ENCODE peak calls at places on chromosomes 11 and 22, in four cellular contexts. S is ovary, W is PC-3, M is Caco-2. E is an unnamed sample.

GRCh38 chr11:100396281-100396680 is 290.8 kb upstream of the ARHGAP42 start:
- DNase-seq in S (no peak), W (no peak), M (no peak), E (no peak)

GRCh38 chr22:49427341-49427740 is 400.3 kb downstream of the BRD1 start:
- DNase-seq in S (no peak), W (no peak), M (no peak), E (no peak)

GRCh38 chr11:3642071-3642951 is 519 bp upstream of the ART5 start:
- DNase-seq in S (peak; percentile 92), W (peak; percentile 52), M (peak; percentile 92), E (peak; percentile 86)

GRCh38 chr11:125338886-125339811 is 156.9 kb downstream of the FEZ1 start:
- DNase-seq in S (peak; percentile 43), W (no peak), M (no peak), E (no peak)

GRCh38 chr11:116648229-116649174 is 124.3 kb downstream of the BUD13 start:
- DNase-seq in S (no peak), W (no peak), M (no peak), E (no peak)

GRCh38 chr11:101487775-101488174 is 96.0 kb downstream of the TRPC6 start:
- DNase-seq in S (no peak), W (peak; percentile 43), M (no peak), E (no peak)

GRCh38 chr11:60124802-60125432 is 36.5 kb downstream of the MS4A2 start:
- DNase-seq in S (no peak), W (no peak), M (peak; percentile 41), E (no peak)

GRCh38 chr11:130520231-130520630 is 71.8 kb downstream of the ADAMTS15 start:
- DNase-seq in S (no peak), W (no peak), M (no peak), E (peak; percentile 40)

GRCh38 chr11:122229078-122229477 is 113.1 kb upstream of the BLID start:
- DNase-seq in S (no peak), W (no peak), M (no peak), E (no peak)

GRCh38 chr11:97567801-97568200 is 1178.0 kb downstream of the JRKL start:
- DNase-seq in S (no peak), W (no peak), M (no peak), E (no peak)

GRCh38 chr11:74443071-74443864 is 24.1 kb downstream of the KCNE3 start:
- DNase-seq in S (no peak), W (peak; percentile 94), M (no peak), E (no peak)

GRCh38 chr11:61999141-61999975 is 31.9 kb upstream of the FTH1 start:
- DNase-seq in S (no peak), W (no peak), M (no peak), E (no peak)

GRCh38 chr11:94641167-94641761 is 74.1 kb downstream of the PIWIL4 start:
- DNase-seq in S (no peak), W (no peak), M (no peak), E (peak; percentile 27)

GRCh38 chr22:43446881-43447280 is 35.1 kb downstream of the MPPED1 start:
- DNase-seq in S (no peak), W (peak; percentile 26), M (peak; percentile 22), E (no peak)

GRCh38 chr11:79243412-79244174 is 197.2 kb downstream of the TENM4 start:
- DNase-seq in S (peak; percentile 29), W (no peak), M (no peak), E (no peak)

GRCh38 chr11:96241351-96241841 is 101.6 kb downstream of the MAML2 start:
- DNase-seq in S (no peak), W (no peak), M (peak; percentile 52), E (no peak)

GRCh38 chr11:123137496-123138270 is 57.4 kb downstream of the CLMP start:
- DNase-seq in S (peak; percentile 75), W (no peak), M (no peak), E (peak; percentile 80)

GRCh38 chr22:21068681-21069276 is 23.0 kb downstream of the LRRC74B start:
- DNase-seq in S (no peak), W (no peak), M (no peak), E (no peak)

GRCh38 chr11:111089759-111090158 is 155.8 kb upstream of the POU2AF2 start:
- DNase-seq in S (no peak), W (no peak), M (no peak), E (no peak)

GRCh38 chr11:73198677-73199076 is 19.4 kb upstream of the P2RY2 start:
- DNase-seq in S (no peak), W (no peak), M (peak; percentile 81), E (no peak)

GRCh38 chr11:83819936-83820549 is 533.9 kb upstream of the CCDC90B start:
- DNase-seq in S (no peak), W (peak; percentile 80), M (no peak), E (no peak)

GRCh38 chr22:47307812-47308211 is 545.4 kb downstream of the TBC1D22A start:
- DNase-seq in S (no peak), W (no peak), M (no peak), E (no peak)

GRCh38 chr11:88231894-88232482 is 56.7 kb upstream of the RAB38 start:
- DNase-seq in S (no peak), W (peak; percentile 70), M (no peak), E (no peak)

GRCh38 chr22:17944205-17944725 is 80.1 kb downstream of the MICAL3 start:
- DNase-seq in S (no peak), W (no peak), M (no peak), E (no peak)

GRCh38 chr11:123061403-123062157 is at the start of gene HSPA8:
- DNase-seq in S (peak; percentile 72), W (peak; percentile 48), M (peak; percentile 72), E (peak; percentile 73)

GRCh38 chr22:27292542-27293298 is 508.8 kb downstream of the MN1 start:
- DNase-seq in S (no peak), W (no peak), M (no peak), E (no peak)

GRCh38 chr22:45686004-45686403 is 14.4 kb downstream of the ATXN10 start:
- DNase-seq in S (no peak), W (no peak), M (no peak), E (no peak)

GRCh38 chr11:7548659-7549283 is 35.0 kb downstream of the PPFIBP2 start:
- DNase-seq in S (no peak), W (peak; percentile 52), M (peak; percentile 72), E (no peak)

GRCh38 chr11:6210274-6210955 is 5.1 kb downstream of the C11orf42 start:
- DNase-seq in S (no peak), W (no peak), M (no peak), E (no peak)

GRCh38 chr11:130070109-130070828 is 575 bp downstream of the APLP2 start:
- DNase-seq in S (peak; percentile 50), W (peak; percentile 57), M (peak; percentile 61), E (peak; percentile 66)

GRCh38 chr22:36355362-36355761 is 32.4 kb downstream of the MYH9 start:
- DNase-seq in S (no peak), W (no peak), M (no peak), E (no peak)

DNA sequence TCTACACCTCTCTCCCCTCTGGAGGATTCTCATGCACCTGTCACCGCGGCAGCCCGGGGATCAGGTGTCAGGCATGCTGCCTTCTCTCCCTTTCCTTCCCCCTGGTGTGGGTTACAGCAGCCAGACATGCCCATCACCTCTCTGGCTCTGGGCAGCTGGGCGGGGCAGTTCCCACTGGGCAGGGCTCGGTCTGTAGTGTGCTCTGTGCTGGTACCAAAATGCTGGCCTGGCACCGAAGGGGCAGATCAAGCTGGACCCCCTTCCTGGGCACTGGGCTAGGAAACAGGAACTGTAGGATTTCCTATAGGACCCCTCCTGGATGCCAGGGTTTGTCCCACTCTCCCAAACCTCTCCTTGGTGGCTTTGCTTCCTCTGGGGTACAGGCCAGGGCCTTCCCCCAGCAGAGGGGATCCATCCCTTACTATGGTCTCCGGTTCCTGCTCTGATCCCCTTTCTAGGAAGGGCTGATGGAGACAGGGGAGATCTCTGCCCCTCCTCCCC is 821 bp downstream of the GAL3ST1 start:
- DNase-seq in S (no peak), W (peak; percentile 15), M (no peak), E (no peak)
- H3K4me3 ChIP-seq in S (no peak overlapping the region), W (no peak overlapping the region), M (peak overlapping the region; percentile 73), E (no peak overlapping the region)

DNA sequence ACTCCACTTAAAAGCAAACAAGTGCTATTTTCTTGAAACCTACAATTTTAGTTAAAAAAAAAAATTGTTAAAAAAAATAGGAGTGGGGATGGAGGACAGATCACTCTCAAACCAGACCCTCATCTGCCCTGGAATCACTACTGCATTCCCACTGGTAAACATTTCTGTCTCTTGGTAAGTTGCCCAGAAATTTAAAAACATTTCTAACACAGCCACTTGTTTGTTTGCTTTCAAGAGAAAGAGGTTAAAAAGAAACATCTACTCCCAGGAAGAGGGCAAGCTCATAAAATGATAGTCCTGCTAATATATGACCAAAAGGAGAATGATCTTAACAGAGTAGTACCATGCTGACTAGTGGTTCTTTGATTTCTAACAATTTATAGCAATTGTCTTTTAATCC is 83.3 kb downstream of the SGSM3 start:
- DNase-seq in S (no peak), W (no peak), M (no peak), E (no peak)
- H3K36me3 ChIP-seq in S (no peaks in the 10 kb centered on the region), W (no peaks in the 10 kb centered on the region), M (no peaks in the 10 kb centered on the region), E (no peaks in the 10 kb centered on the region)

GRCh38 chr11:92702037-92702436 is 267.4 kb upstream of the MTNR1B start:
- DNase-seq in S (no peak), W (peak; percentile 16), M (no peak), E (no peak)

GRCh38 chr11:92696076-92696475 is 273.4 kb upstream of the MTNR1B start:
- DNase-seq in S (no peak), W (peak; percentile 10), M (no peak), E (no peak)

GRCh38 chr11:92693146-92693545 is 276.3 kb upstream of the MTNR1B start:
- DNase-seq in S (no peak), W (peak; percentile 12), M (no peak), E (no peak)

GRCh38 chr11:92698742-92699141 is 270.7 kb upstream of the MTNR1B start:
- DNase-seq in S (no peak), W (no peak), M (no peak), E (no peak)

GRCh38 chr11:92697461-92698314 is 271.8 kb upstream of the MTNR1B start:
- DNase-seq in S (no peak), W (peak; percentile 8), M (no peak), E (no peak)
- H3K4me3 ChIP-seq in S (no peak overlapping the region), W (no peak overlapping the region), M (no peak overlapping the region), E (no peak overlapping the region)

GRCh38 chr11:86274503-86274902 is 27.5 kb upstream of the HIKESHI start:
- DNase-seq in S (no peak), W (no peak), M (no peak), E (no peak)
- H3K36me3 ChIP-seq in S (no peaks in the 10 kb centered on the region), W (peaks cover 35% of the 10 kb centered on the region), M (no peaks in the 10 kb centered on the region), E (no peaks in the 10 kb centered on the region)

GRCh38 chr11:64034411-64034811 is 1.3 kb upstream of the FLRT1 start:
- DNase-seq in S (no peak), W (no peak), M (no peak), E (no peak)

GRCh38 chr11:64037027-64037633 is 1.4 kb downstream of the FLRT1 start:
- DNase-seq in S (no peak), W (no peak), M (no peak), E (no peak)

GRCh38 chr11:64036081-64037026 is 623 bp downstream of the FLRT1 start:
- DNase-seq in S (peak; percentile 60), W (peak; percentile 59), M (no peak), E (peak; percentile 85)

GRCh38 chr11:64035081-64035524 is 628 bp upstream of the FLRT1 start:
- DNase-seq in S (no peak), W (no peak), M (no peak), E (no peak)

GRCh38 chr11:64035581-64035980 is at the start of gene FLRT1:
- DNase-seq in S (no peak), W (no peak), M (no peak), E (no peak)
- H3K4me3 ChIP-seq in S (peak within 1 kb of the TSS; percentile 40), W (peak within 1 kb of the TSS; percentile 70), M (peak within 1 kb of the TSS; percentile 17), E (peak within 1 kb of the TSS; percentile 74)

E was measured in psoas muscle.